ENCODE peak calls at places on chromosome 1, in ten cellular contexts. O is body of pancreas; V is CD8-positive, alpha-beta T cell; E is small intestine; U is A673; L is Panc1; X is left lung; J is spleen; W is RWPE2; Z is psoas muscle. D is an unnamed sample. For H3K4me1 and H3K36me3, the result is how much of the 10 kb centered on the place peaks cover.

GRCh38 chr1:102834688-102835320 is 273.5 kb downstream of the COL11A1 start:
- DNase-seq in O (no peak), V (no peak), E (no peak), U (no peak), L (no peak), X (no peak), J (no peak), W (no peak), Z (no peak), D (no peak)

GRCh38 chr1:228794173-228794572 is 58.9 kb downstream of the RHOU start:
- DNase-seq in O (no peak), V (no peak), E (no peak), U (no peak), L (no peak), X (no peak), J (no peak), W (no peak), Z (no peak), D (no peak)

GRCh38 chr1:25197235-25197930 is 34.9 kb downstream of the SYF2 start:
- DNase-seq in O (no peak), V (no peak), E (peak), U (no peak), L (no peak), X (no peak), J (no peak), W (no peak), Z (no peak), D (no peak)

GRCh38 chr1:233791372-233791703 is 113.1 kb upstream of the SLC35F3 start:
- DNase-seq in O (no peak), V (no peak), E (no peak), U (no peak), L (no peak), X (no peak), J (no peak), W (no peak), Z (no peak), D (no peak)

GRCh38 chr1:235758931-235759330 is 107.8 kb downstream of the LYST start:
- DNase-seq in O (no peak), V (no peak), E (no peak), U (peak), L (no peak), X (no peak), J (no peak), W (peak), Z (no peak), D (no peak)

GRCh38 chr1:5297878-5298239 is 643.5 kb downstream of the AJAP1 start:
- DNase-seq in O (no peak), V (no peak), E (no peak), U (no peak), L (no peak), X (no peak), J (no peak), W (no peak), Z (no peak), D (no peak)

GRCh38 chr1:45863117-45863670 is 59.8 kb downstream of the MAST2 start:
- DNase-seq in O (no peak), V (no peak), E (no peak), U (peak), L (no peak), X (no peak), J (no peak), W (no peak), Z (no peak), D (no peak)

GRCh38 chr1:117897551-117897950 is 31.9 kb downstream of the GDAP2 start:
- DNase-seq in O (no peak), V (no peak), E (no peak), U (no peak), L (no peak), X (no peak), J (no peak), W (no peak), Z (no peak), D (no peak)

GRCh38 chr1:14347776-14348175 is 250.7 kb upstream of the KAZN start:
- DNase-seq in O (no peak), V (no peak), E (no peak), U (no peak), L (no peak), X (no peak), J (no peak), W (no peak), Z (no peak), D (no peak)

GRCh38 chr1:228984646-228985631 is 249.7 kb downstream of the RHOU start:
- DNase-seq in O (no peak), V (no peak), E (no peak), U (no peak), L (no peak), X (no peak), J (no peak), W (no peak), Z (no peak), D (no peak)

GRCh38 chr1:1778827-1779675 is 781 bp upstream of the NADK start:
- DNase-seq in O (peak), V (peak), E (peak), U (peak), L (no peak), X (peak), J (peak), W (peak), Z (peak), D (peak)

GRCh38 chr1:175481126-175482071 is 262.0 kb downstream of the TNR start:
- DNase-seq in O (no peak), V (no peak), E (peak), U (peak), L (peak), X (no peak), J (no peak), W (no peak), Z (no peak), D (no peak)

DNA sequence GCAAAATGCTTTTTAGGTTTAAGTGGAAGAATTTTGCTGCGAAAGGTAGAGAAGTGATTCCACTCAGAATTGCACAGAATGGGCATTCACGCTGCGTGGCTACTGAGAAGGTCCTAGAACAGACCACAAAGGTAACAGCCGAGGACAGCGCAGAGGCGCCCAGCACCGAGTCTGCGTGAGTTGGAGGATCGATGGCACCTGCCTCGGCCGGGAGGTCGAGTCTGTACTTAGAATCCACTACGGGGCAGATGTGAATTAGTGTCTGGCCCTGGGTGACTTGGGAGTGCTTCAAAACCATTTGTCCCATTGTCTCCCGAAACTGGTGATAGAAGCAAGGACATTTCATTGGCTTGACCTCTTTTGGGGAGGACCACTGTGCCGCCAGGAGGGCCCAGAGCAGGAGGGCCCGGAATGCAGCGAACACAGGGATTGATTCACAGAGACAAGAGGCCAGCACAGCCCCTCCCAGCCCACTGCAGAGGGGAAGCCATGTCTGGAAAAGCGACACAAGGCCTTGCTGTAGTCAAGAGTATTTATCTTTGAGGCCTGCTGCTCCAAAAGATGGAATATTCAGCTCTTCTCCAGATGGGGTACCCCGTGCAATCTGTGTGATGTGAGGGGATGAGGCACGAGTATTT is 35.0 kb upstream of the TTC34 start:
- DNase-seq in O (no peak), V (no peak), E (no peak), U (no peak), L (no peak), X (peak), J (no peak), W (peak), Z (no peak), D (no peak)
- H3K4me3 ChIP-seq in O (no peak), V (no peak), E (no peak), U (no peak), L (no peak), X (no peak), J (no peak), W (no peak), Z (no peak), D (no peak)

GRCh38 chr1:3609016-3609768 is 2.1 kb downstream of the MEGF6 start:
- DNase-seq in O (no peak), V (no peak), E (no peak), U (no peak), L (no peak), X (no peak), J (no peak), W (no peak), Z (no peak), D (no peak)
- H3K4me1 ChIP-seq in O (under half), V (under half), E (under half), U (under half), L (under half), X (under half), J (under half), W (under half), Z (under half), D (under half)

DNA sequence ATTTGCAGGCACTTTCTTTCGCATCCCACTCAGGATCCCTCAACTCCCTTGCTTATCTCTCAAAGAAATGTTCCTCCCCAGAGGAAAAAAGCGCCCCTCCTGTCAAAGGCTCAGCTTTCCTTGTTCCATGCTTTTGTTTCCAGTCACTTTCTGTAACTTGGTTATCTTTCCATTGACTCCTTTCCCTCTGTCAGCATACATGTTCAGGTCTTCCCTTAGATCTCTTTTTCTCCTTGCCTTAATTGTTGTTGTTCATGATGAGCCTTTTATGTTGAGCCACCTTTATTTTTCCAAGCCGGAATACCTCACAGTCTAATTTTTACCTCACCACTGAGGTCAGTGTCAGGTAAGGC is 46.5 kb upstream of the PODN start:
- DNase-seq in O (no peak), V (no peak), E (peak), U (no peak), L (no peak), X (no peak), J (no peak), W (no peak), Z (no peak), D (no peak)
- H3K36me3 ChIP-seq in O (under half), V (under half), E (under half), U (under half), L (under half), X (under half), J (under half), W (under half), Z (under half), D (under half)

GRCh38 chr1:202807367-202807925 is 775 bp downstream of the KDM5B start:
- DNase-seq in O (peak), V (peak), E (peak), U (peak), L (no peak), X (peak), J (peak), W (no peak), Z (peak), D (peak)
- H3K4me3 ChIP-seq in O (peak), V (peak), E (peak), U (peak), L (peak), X (peak), J (peak), W (peak), Z (peak), D (peak)

GRCh38 chr1:42137766-42138165 is 15.4 kb upstream of the GUCA2B start:
- DNase-seq in O (no peak), V (no peak), E (no peak), U (no peak), L (no peak), X (no peak), J (no peak), W (no peak), Z (no peak), D (no peak)

GRCh38 chr1:42136466-42136865 is 16.7 kb upstream of the GUCA2B start:
- DNase-seq in O (no peak), V (no peak), E (no peak), U (no peak), L (no peak), X (no peak), J (no peak), W (no peak), Z (no peak), D (no peak)

GRCh38 chr1:42135426-42135825 is 17.8 kb upstream of the GUCA2B start:
- DNase-seq in O (no peak), V (no peak), E (no peak), U (no peak), L (no peak), X (no peak), J (no peak), W (no peak), Z (no peak), D (no peak)

GRCh38 chr1:42130061-42130460 is 23.1 kb upstream of the GUCA2B start:
- DNase-seq in O (no peak), V (no peak), E (no peak), U (no peak), L (no peak), X (no peak), J (no peak), W (no peak), Z (no peak), D (no peak)

DNA sequence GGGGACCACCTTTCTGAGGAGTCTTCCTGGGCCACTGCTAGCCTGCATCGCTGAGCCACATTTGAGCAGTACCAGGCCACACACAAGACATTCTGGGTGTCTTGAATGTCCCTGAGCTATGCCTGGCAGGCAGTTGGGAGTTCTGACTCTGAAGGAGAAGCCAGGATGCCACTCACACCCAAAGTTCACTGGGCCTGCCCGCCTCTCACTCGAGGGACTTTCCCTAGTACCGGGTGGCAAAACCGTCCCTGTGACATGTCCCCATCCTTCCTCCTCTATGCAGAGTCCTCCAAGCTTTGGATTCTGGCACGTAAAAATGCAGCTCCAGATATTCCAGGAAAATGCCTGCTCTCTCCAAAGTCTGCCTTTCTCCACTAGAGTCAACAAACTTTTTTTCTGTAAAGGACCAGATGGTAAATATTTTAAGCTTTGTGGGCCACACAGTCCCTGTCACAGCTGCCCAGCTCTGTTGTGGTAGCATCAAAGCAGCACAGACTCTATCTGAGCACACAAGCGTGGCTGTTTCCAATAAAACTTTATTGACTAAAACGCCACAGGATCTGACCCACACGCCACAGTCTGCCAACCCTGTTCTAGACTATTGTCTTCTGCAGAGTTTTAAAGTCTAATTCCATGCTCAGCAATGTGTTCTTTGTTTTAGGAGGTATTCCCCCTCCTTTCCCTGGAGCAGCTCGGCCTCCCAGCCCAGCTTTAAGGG is 19.2 kb upstream of the GUCA2B start:
- DNase-seq in O (no peak), V (no peak), E (no peak), U (no peak), L (no peak), X (no peak), J (no peak), W (no peak), Z (no peak), D (no peak)
- H3K4me1 ChIP-seq in O (under half), V (under half), E (under half), U (under half), L (under half), X (under half), J (under half), W (under half), Z (under half), D (under half)

DNA sequence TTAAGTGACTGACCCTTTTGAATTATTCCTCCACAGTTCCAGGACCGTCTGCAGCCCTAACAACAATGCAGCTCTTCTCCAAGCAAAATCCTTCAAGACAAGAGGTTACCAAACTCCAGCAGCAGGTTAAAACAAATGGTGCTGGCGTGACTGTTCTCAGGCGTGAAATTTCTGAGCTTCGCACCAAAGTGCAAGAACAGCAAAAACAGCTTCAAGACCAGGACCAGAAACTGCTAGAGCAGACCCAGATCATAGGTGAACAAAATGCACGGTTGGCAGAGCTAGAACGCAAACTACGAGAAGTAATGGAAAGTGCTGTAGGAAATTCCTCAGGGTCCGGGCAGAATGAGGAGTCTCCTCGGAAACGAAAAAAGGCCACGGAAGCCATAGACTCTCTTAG is 25.7 kb upstream of the DEGS1 start:
- DNase-seq in O (no peak), V (no peak), E (no peak), U (no peak), L (no peak), X (no peak), J (no peak), W (no peak), Z (no peak), D (no peak)
- H3K36me3 ChIP-seq in O (under half), V (under half), E (under half), U (under half), L (under half), X (half or more), J (half or more), W (under half), Z (half or more), D (half or more)

GRCh38 chr1:56387071-56387747 is 192.2 kb downstream of the PLPP3 start:
- DNase-seq in O (no peak), V (no peak), E (no peak), U (no peak), L (no peak), X (no peak), J (no peak), W (no peak), Z (no peak), D (no peak)
- H3K4me3 ChIP-seq in O (no peak), V (no peak), E (no peak), U (no peak), L (no peak), X (no peak), J (no peak), W (no peak), Z (no peak), D (no peak)

DNA sequence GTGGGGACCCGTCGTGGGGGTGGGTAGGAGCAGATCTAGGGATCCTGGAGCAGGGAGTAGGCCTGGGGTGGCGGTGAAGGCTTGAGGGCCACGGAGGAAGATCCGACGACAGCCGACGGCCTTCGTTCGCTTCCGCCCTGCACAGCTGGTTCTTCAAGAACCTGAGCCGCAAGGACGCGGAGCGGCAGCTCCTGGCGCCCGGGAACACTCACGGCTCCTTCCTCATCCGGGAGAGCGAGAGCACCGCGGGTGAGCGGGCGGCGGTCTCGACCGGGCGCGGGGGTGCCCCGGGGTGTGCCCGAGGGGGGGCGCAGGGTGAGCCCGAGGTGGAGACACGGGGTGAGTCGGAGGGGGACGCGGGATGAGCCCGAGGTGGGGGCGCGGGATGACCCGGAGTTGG is 16.5 kb upstream of the HDAC1 start:
- DNase-seq in O (no peak), V (no peak), E (peak), U (no peak), L (no peak), X (peak), J (no peak), W (peak), Z (no peak), D (peak)
- H3K4me1 ChIP-seq in O (under half), V (half or more), E (under half), U (under half), L (under half), X (under half), J (under half), W (under half), Z (under half), D (under half)

D was measured in upper lobe of right lung.